ENCODE peak calls at places on chromosomes 1 and 21, in five cellular contexts. B is lower lobe of right lung, S is GM12865, I is A549, F is spleen. U is an unnamed sample.

GRCh38 chr1:51966559-51966958 is 23.9 kb downstream of the RAB3B start:
- DNase-seq in I (no peak), B (no peak), S (no peak), F (no peak), U (no peak)

GRCh38 chr1:158527190-158527815 is 26.9 kb downstream of the OR6Y1 start:
- DNase-seq in B (no peak), S (peak; percentile 39), F (no peak), I (peak; percentile 63), U (no peak)

GRCh38 chr1:89607888-89608626 is 24.9 kb upstream of the LRRC8C start:
- DNase-seq in B (no peak), F (no peak), S (no peak), I (no peak), U (no peak)

GRCh38 chr1:9849691-9850441 is 26.1 kb upstream of the CLSTN1 start:
- DNase-seq in B (no peak), I (no peak), F (no peak), S (peak; percentile 51), U (no peak)

GRCh38 chr1:222711319-222712252 is 705 bp downstream of the AIDA start:
- DNase-seq in F (peak; percentile 90), S (peak; percentile 69), B (peak; percentile 66), I (peak; percentile 58), U (peak; percentile 60)

GRCh38 chr1:34060331-34060730 is 104.7 kb downstream of the CSMD2 start:
- DNase-seq in S (no peak), B (no peak), F (no peak), I (no peak), U (no peak)

GRCh38 chr1:180586671-180587155 is 27.9 kb downstream of the OVAAL start:
- DNase-seq in F (no peak), B (no peak), S (no peak), I (peak; percentile 82), U (peak; percentile 61)

GRCh38 chr1:64898107-64898861 is 68.1 kb downstream of the JAK1 start:
- DNase-seq in I (peak; percentile 97), F (no peak), S (peak; percentile 67), B (peak; percentile 69), U (peak; percentile 86)

GRCh38 chr1:29883986-29884385 is 647.7 kb downstream of the PTPRU start:
- DNase-seq in F (no peak), S (no peak), I (no peak), B (no peak), U (no peak)

GRCh38 chr1:162470216-162470615 is 27.4 kb upstream of the UHMK1 start:
- DNase-seq in I (no peak), B (no peak), S (no peak), F (no peak), U (no peak)

GRCh38 chr1:118077331-118078055 is 107.5 kb downstream of the SPAG17 start:
- DNase-seq in F (no peak), B (no peak), I (peak; percentile 15), S (peak; percentile 24), U (peak; percentile 24)

GRCh38 chr1:145845144-145845513 is 301 bp upstream of the NUDT17 start:
- DNase-seq in B (no peak), I (no peak), S (peak; percentile 74), F (no peak), U (no peak)

GRCh38 chr1:233327938-233328660 is 575 bp downstream of the MAP3K21 start:
- DNase-seq in B (peak; percentile 61), I (peak; percentile 30), S (peak; percentile 33), F (peak; percentile 91), U (peak; percentile 53)

GRCh38 chr1:23996700-23997229 is 16.6 kb upstream of the SRSF10 start:
- DNase-seq in B (no peak), I (no peak), S (no peak), F (no peak), U (no peak)

GRCh38 chr1:107549152-107549810 is 408.4 kb downstream of the NTNG1 start:
- DNase-seq in I (no peak), F (no peak), S (no peak), B (no peak), U (no peak)

GRCh38 chr1:245051349-245052221 is 103.2 kb upstream of the KIF26B start:
- DNase-seq in B (peak; percentile 80), I (no peak), F (peak; percentile 79), S (no peak), U (peak; percentile 30)

GRCh38 chr1:28159243-28159642 is 17.2 kb downstream of the PTAFR start:
- DNase-seq in F (peak; percentile 3), I (no peak), B (no peak), S (no peak), U (no peak)

GRCh38 chr21:17572431-17572830 is 40.3 kb downstream of the BTG3 start:
- DNase-seq in F (no peak), S (no peak), I (no peak), B (no peak), U (no peak)

GRCh38 chr1:172678990-172679772 is 20.3 kb downstream of the FASLG start:
- DNase-seq in F (no peak), S (no peak), I (no peak), B (no peak), U (no peak)

GRCh38 chr1:78691995-78692747 is 42.5 kb downstream of the IFI44 start:
- DNase-seq in B (no peak), F (no peak), I (peak; percentile 2), S (no peak), U (no peak)

GRCh38 chr1:54996869-54997710 is 1.6 kb upstream of the BSND start:
- DNase-seq in B (no peak), I (no peak), S (no peak), F (no peak), U (no peak)

DNA sequence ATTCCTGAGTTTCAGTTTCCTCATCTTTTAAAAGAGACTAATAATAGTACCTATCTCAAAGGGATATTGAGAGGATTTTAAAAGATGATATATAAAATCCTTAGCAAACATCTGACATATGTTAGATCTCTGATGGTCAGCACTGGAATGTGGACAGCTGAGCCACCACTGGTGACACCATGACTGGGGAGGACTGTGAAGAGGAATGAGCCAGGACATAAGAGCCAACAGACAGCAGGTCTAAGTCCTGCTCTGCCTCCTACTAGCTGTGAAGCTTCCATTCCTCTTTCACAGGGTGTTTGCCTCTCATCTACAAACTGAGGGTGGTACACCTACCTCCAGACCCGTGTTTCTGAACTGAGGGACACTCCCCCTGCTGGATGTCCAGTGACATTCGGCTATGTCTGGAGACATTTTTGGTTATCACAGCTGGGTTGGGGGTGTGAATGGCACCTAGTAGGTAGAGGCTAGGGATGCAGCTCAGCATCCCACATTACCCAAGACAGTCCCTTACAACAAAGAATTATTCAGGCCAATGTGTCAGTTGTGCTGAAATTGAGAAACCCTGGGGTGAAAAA is 109.1 kb upstream of the OLIG2 start:
- DNase-seq in I (peak; percentile 9), B (no peak), F (no peak), S (peak; percentile 19), U (peak; percentile 15)
- TF ChIP-seq CTCF in I (no peak), B (no peak), F (no peak), S (peak; percentile 25), U (no peak)

GRCh38 chr1:40363721-40364120 is 9.8 kb upstream of the SMAP2 start:
- DNase-seq in S (peak; percentile 78), I (no peak), B (no peak), F (no peak), U (no peak)
- TF ChIP-seq CTCF in S (peak; percentile 20), I (no peak), B (no peak), F (peak; percentile 7), U (no peak)

DNA sequence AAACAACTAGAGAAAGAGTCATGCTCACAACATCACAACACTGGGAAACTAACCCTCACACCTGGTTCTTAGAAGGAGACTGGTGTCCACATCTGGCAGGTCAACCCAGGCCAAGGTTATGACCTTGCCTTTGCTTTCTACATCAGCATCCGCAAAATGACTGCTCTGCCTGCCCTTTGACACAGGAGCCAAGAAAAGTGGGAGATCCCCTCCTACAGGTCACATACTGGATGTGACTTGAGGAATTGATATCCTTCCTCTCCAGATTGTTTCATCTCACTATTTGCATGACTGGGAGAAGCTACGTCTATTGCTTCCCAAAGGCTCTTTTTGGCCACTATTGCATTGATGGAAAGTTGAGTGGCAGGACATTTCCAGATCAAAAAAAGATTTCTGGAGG is 115.5 kb downstream of the MIS18A start:
- DNase-seq in B (no peak), I (no peak), S (no peak), F (no peak), U (no peak)
- TF ChIP-seq CTCF in B (no peak), I (no peak), S (no peak), F (no peak), U (no peak)

DNA sequence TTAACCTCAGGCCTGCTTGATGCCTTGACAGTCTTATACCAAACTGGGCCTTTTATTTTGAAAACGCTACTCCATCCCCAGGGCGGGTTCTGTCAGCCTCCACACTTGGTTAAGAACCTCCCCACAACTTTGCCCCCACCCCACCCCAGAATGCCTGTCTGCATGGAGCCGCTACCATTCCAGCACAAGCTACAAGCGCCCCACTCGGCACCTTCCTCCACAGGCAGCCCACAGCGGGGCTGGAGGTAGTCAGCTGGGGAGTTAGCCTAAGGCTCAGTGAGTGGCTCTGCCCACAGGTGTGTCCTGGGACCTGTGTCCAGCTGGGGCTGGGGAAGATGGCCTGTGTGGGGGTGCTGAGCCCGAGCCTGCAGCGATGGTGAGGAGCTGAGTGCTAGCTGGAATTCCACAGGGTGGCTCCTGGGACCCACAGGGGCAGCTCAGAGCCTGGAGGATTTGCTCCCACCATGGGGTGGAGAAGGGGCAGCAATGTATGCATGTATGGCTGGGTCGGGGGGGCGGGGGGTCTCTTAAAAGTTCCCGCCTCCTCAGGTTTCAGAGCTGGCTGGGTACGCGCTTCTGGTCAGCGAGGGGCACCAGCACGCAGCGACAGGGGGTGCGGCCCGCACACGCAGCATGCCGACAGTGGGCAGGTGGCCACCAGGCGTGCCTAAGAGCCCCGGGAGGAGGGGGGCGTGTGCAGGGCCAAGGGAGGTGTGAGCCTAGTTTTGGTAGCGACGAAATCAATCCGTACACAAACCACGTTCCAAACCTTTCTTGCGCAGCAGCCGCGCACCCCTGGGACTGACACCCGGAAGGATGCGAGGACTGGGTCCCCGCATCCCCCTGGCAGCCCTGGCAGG is 912 bp downstream of the ETNK2 start:
- DNase-seq in F (no peak), I (no peak), S (no peak), B (peak; percentile 43), U (no peak)
- TF ChIP-seq CTCF in F (no peak), I (no peak), S (no peak), B (no peak), U (no peak)